ENCODE peak calls at places on chromosomes 4 and X, in six cellular contexts. One of them, this sample, is unnamed.

GRCh38 chrX:30141966-30142365 is 73.4 kb upstream of the MAGEB2 start:
- DNase-seq in IMR-90: peak; percentile 59
- DNase-seq in left lung: no peak
- DNase-seq in brain microvascular endothelial cell: peak; percentile 34
- DNase-seq in mucosa of descending colon: no peak
- DNase-seq in tibial artery: no peak
- DNase-seq in this sample: peak; percentile 58

GRCh38 chr4:6584865-6585264 is 9.9 kb downstream of the MAN2B2 start:
- DNase-seq in IMR-90: no peak
- DNase-seq in left lung: peak; percentile 51
- DNase-seq in brain microvascular endothelial cell: no peak
- DNase-seq in mucosa of descending colon: no peak
- DNase-seq in tibial artery: no peak
- DNase-seq in this sample: no peak

GRCh38 chr4:7398104-7398423 is 36.7 kb downstream of the PSAPL1 start:
- DNase-seq in IMR-90: peak; percentile 59
- DNase-seq in left lung: peak; percentile 80
- DNase-seq in brain microvascular endothelial cell: peak; percentile 9
- DNase-seq in mucosa of descending colon: peak; percentile 16
- DNase-seq in tibial artery: peak; percentile 55
- DNase-seq in this sample: peak; percentile 3

GRCh38 chr4:88958080-88958479 is 98.9 kb downstream of the FAM13A start:
- DNase-seq in IMR-90: no peak
- DNase-seq in left lung: no peak
- DNase-seq in brain microvascular endothelial cell: no peak
- DNase-seq in mucosa of descending colon: no peak
- DNase-seq in tibial artery: no peak
- DNase-seq in this sample: no peak

GRCh38 chr4:112510191-112510467 is 5.9 kb downstream of the NEUROG2 start:
- DNase-seq in IMR-90: no peak
- DNase-seq in left lung: no peak
- DNase-seq in brain microvascular endothelial cell: no peak
- DNase-seq in mucosa of descending colon: no peak
- DNase-seq in tibial artery: no peak
- DNase-seq in this sample: no peak

GRCh38 chrX:45907776-45908175 is 637.4 kb downstream of the ZNF674 start:
- DNase-seq in IMR-90: no peak
- DNase-seq in left lung: no peak
- DNase-seq in brain microvascular endothelial cell: no peak
- DNase-seq in mucosa of descending colon: no peak
- DNase-seq in tibial artery: no peak
- DNase-seq in this sample: no peak

GRCh38 chr4:147732516-147733193 is 767 bp downstream of the ARHGAP10 start:
- DNase-seq in IMR-90: peak; percentile 39
- DNase-seq in left lung: peak; percentile 82
- DNase-seq in brain microvascular endothelial cell: no peak
- DNase-seq in mucosa of descending colon: peak; percentile 16
- DNase-seq in tibial artery: peak; percentile 68
- DNase-seq in this sample: no peak

GRCh38 chrX:136194546-136194945 is 47.2 kb downstream of the FHL1 start:
- DNase-seq in IMR-90: no peak
- DNase-seq in left lung: no peak
- DNase-seq in brain microvascular endothelial cell: no peak
- DNase-seq in mucosa of descending colon: no peak
- DNase-seq in tibial artery: no peak
- DNase-seq in this sample: no peak

GRCh38 chr4:4726051-4726450 is 133.4 kb upstream of the MSX1 start:
- DNase-seq in IMR-90: no peak
- DNase-seq in left lung: no peak
- DNase-seq in brain microvascular endothelial cell: no peak
- DNase-seq in mucosa of descending colon: no peak
- DNase-seq in tibial artery: no peak
- DNase-seq in this sample: no peak

GRCh38 chr4:83905952-83906351 is 370.0 kb downstream of the GPAT3 start:
- DNase-seq in IMR-90: no peak
- DNase-seq in left lung: no peak
- DNase-seq in brain microvascular endothelial cell: no peak
- DNase-seq in mucosa of descending colon: no peak
- DNase-seq in tibial artery: no peak
- DNase-seq in this sample: no peak

GRCh38 chr4:79030973-79031372 is 91.7 kb upstream of the PAQR3 start:
- DNase-seq in IMR-90: no peak
- DNase-seq in left lung: no peak
- DNase-seq in brain microvascular endothelial cell: no peak
- DNase-seq in mucosa of descending colon: no peak
- DNase-seq in tibial artery: no peak
- DNase-seq in this sample: no peak

GRCh38 chr4:9924750-9925149 is 96.5 kb downstream of the SLC2A9 start:
- DNase-seq in IMR-90: peak; percentile 13
- DNase-seq in left lung: no peak
- DNase-seq in brain microvascular endothelial cell: peak; percentile 59
- DNase-seq in mucosa of descending colon: no peak
- DNase-seq in tibial artery: no peak
- DNase-seq in this sample: peak; percentile 13

GRCh38 chr4:77994194-77994721 is 62.9 kb upstream of the FRAS1 start:
- DNase-seq in IMR-90: peak; percentile 56
- DNase-seq in left lung: no peak
- DNase-seq in brain microvascular endothelial cell: peak; percentile 71
- DNase-seq in mucosa of descending colon: peak; percentile 26
- DNase-seq in tibial artery: no peak
- DNase-seq in this sample: peak; percentile 78

GRCh38 chr4:157080605-157081004 is 4.7 kb downstream of the GLRB start:
- DNase-seq in IMR-90: peak; percentile 46
- DNase-seq in left lung: no peak
- DNase-seq in brain microvascular endothelial cell: no peak
- DNase-seq in mucosa of descending colon: no peak
- DNase-seq in tibial artery: no peak
- DNase-seq in this sample: no peak

GRCh38 chr4:157076578-157076947 is 613 bp downstream of the GLRB start:
- DNase-seq in IMR-90: no peak
- DNase-seq in left lung: peak; percentile 55
- DNase-seq in brain microvascular endothelial cell: no peak
- DNase-seq in mucosa of descending colon: peak; percentile 11
- DNase-seq in tibial artery: no peak
- DNase-seq in this sample: no peak

GRCh38 chr4:157075401-157075800 is 549 bp upstream of the GLRB start:
- DNase-seq in IMR-90: no peak
- DNase-seq in left lung: no peak
- DNase-seq in brain microvascular endothelial cell: no peak
- DNase-seq in mucosa of descending colon: no peak
- DNase-seq in tibial artery: no peak
- DNase-seq in this sample: no peak

GRCh38 chr4:157075811-157076577 is at the start of gene GLRB:
- DNase-seq in IMR-90: peak; percentile 11
- DNase-seq in left lung: peak; percentile 85
- DNase-seq in brain microvascular endothelial cell: no peak
- DNase-seq in mucosa of descending colon: peak; percentile 1
- DNase-seq in tibial artery: peak; percentile 64
- DNase-seq in this sample: peak; percentile 15

GRCh38 chr4:157079441-157079840 is 3.5 kb downstream of the GLRB start:
- DNase-seq in IMR-90: no peak
- DNase-seq in left lung: no peak
- DNase-seq in brain microvascular endothelial cell: no peak
- DNase-seq in mucosa of descending colon: no peak
- DNase-seq in tibial artery: no peak
- DNase-seq in this sample: no peak
- TF ChIP-seq CTCF in IMR-90: no peak
- TF ChIP-seq CTCF in left lung: no peak
- TF ChIP-seq CTCF in brain microvascular endothelial cell: no peak
- TF ChIP-seq CTCF in mucosa of descending colon: no peak
- TF ChIP-seq CTCF in tibial artery: no peak
- TF ChIP-seq CTCF in this sample: no peak

GRCh38 chrX:1111543-1112300 is 100.7 kb downstream of the CRLF2 start:
- DNase-seq in IMR-90: no peak
- DNase-seq in left lung: no peak
- DNase-seq in brain microvascular endothelial cell: no peak
- DNase-seq in mucosa of descending colon: no peak
- DNase-seq in tibial artery: no peak
- DNase-seq in this sample: no peak
- H3K4me3 ChIP-seq in IMR-90: no peak overlapping the region
- H3K4me3 ChIP-seq in left lung: no peak overlapping the region
- H3K4me3 ChIP-seq in brain microvascular endothelial cell: no peak overlapping the region
- H3K4me3 ChIP-seq in mucosa of descending colon: no peak overlapping the region
- H3K4me3 ChIP-seq in tibial artery: no peak overlapping the region
- H3K4me3 ChIP-seq in this sample: no peak overlapping the region

GRCh38 chrX:105706041-105706440 is 116.3 kb upstream of the NRK start:
- DNase-seq in IMR-90: no peak
- DNase-seq in left lung: no peak
- DNase-seq in brain microvascular endothelial cell: no peak
- DNase-seq in mucosa of descending colon: no peak
- DNase-seq in tibial artery: no peak
- DNase-seq in this sample: peak; percentile 56

GRCh38 chrX:105703876-105704275 is 118.5 kb upstream of the NRK start:
- DNase-seq in IMR-90: no peak
- DNase-seq in left lung: no peak
- DNase-seq in brain microvascular endothelial cell: no peak
- DNase-seq in mucosa of descending colon: no peak
- DNase-seq in tibial artery: no peak
- DNase-seq in this sample: no peak

GRCh38 chrX:105698386-105698785 is 124.0 kb upstream of the NRK start:
- DNase-seq in IMR-90: no peak
- DNase-seq in left lung: no peak
- DNase-seq in brain microvascular endothelial cell: peak; percentile 9
- DNase-seq in mucosa of descending colon: no peak
- DNase-seq in tibial artery: no peak
- DNase-seq in this sample: no peak

GRCh38 chrX:105700316-105700715 is 122.0 kb upstream of the NRK start:
- DNase-seq in IMR-90: no peak
- DNase-seq in left lung: no peak
- DNase-seq in brain microvascular endothelial cell: no peak
- DNase-seq in mucosa of descending colon: no peak
- DNase-seq in tibial artery: no peak
- DNase-seq in this sample: no peak

GRCh38 chrX:105701310-105702052 is 120.9 kb upstream of the NRK start:
- DNase-seq in IMR-90: no peak
- DNase-seq in left lung: no peak
- DNase-seq in brain microvascular endothelial cell: no peak
- DNase-seq in mucosa of descending colon: no peak
- DNase-seq in tibial artery: no peak
- DNase-seq in this sample: peak; percentile 42
- TF ChIP-seq CTCF in IMR-90: peak; percentile 7
- TF ChIP-seq CTCF in left lung: peak; percentile 14
- TF ChIP-seq CTCF in brain microvascular endothelial cell: peak; percentile 1
- TF ChIP-seq CTCF in mucosa of descending colon: no peak
- TF ChIP-seq CTCF in tibial artery: no peak
- TF ChIP-seq CTCF in this sample: peak; percentile 34

DNA sequence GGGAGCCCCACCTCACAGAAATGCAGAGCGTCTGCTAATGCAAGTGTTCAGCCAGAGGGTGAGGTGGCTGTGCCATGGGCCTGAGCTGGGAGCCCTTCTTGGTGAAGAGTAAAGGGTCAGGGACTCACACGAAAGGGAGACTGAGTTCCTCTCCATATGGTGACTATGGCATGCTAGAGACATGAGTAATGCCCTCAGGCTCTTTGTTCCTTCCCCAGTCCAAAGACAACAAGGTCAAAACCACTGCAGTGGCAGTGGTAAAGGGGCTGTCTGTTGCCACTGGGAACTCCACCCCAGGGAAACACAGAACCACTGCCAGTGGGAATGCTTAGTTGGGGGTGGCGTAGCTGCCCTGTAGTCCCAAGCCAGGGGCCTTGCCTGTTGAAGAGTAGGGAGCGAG is 22.4 kb downstream of the RAB40AL start:
- DNase-seq in IMR-90: peak; percentile 65
- DNase-seq in left lung: no peak
- DNase-seq in brain microvascular endothelial cell: peak; percentile 55
- DNase-seq in mucosa of descending colon: no peak
- DNase-seq in tibial artery: no peak
- DNase-seq in this sample: peak; percentile 29
- H3K4me3 ChIP-seq in IMR-90: no peak overlapping the region
- H3K4me3 ChIP-seq in left lung: no peak overlapping the region
- H3K4me3 ChIP-seq in brain microvascular endothelial cell: no peak overlapping the region
- H3K4me3 ChIP-seq in mucosa of descending colon: no peak overlapping the region
- H3K4me3 ChIP-seq in tibial artery: no peak overlapping the region
- H3K4me3 ChIP-seq in this sample: no peak overlapping the region

This sample was measured in fibroblast of pulmonary artery.